ENCODE peak calls at places on chromosomes 4 and X, in five cellular contexts. P is tibial nerve, T is GM13977, A is hepatocyte, C is kidney epithelial cell. W is an unnamed sample.

GRCh38 chr4:181566490-181566889 is 676.7 kb upstream of the TENM3 start:
- DNase-seq in C (no peak), T (no peak), A (peak; percentile 15), P (no peak), W (no peak)

GRCh38 chr4:140697709-140698560 is 58.2 kb downstream of the TBC1D9 start:
- DNase-seq in A (no peak), T (no peak), P (no peak), C (no peak), W (no peak)

GRCh38 chrX:124194209-124194608 is 138.3 kb upstream of the TEX13D start:
- DNase-seq in T (no peak), P (no peak), C (no peak), A (no peak), W (no peak)

GRCh38 chrX:65926095-65927019 is 113.5 kb downstream of the VSIG4 start:
- DNase-seq in A (no peak), P (no peak), C (no peak), T (no peak), W (no peak)

GRCh38 chr4:155692361-155692760 is 25.7 kb downstream of the GUCY1A1 start:
- DNase-seq in P (no peak), T (no peak), A (no peak), C (no peak), W (no peak)

GRCh38 chr4:174036111-174036510 is 247.4 kb downstream of the FBXO8 start:
- DNase-seq in A (no peak), P (no peak), T (no peak), C (no peak), W (no peak)

GRCh38 chr4:2472187-2472586 is 3.3 kb downstream of the RNF4 start:
- DNase-seq in A (no peak), T (no peak), P (no peak), C (no peak), W (no peak)

GRCh38 chrX:10939384-10939783 is 171.7 kb upstream of the HCCS start:
- DNase-seq in A (peak; percentile 31), C (peak; percentile 10), T (no peak), P (no peak), W (no peak)

GRCh38 chr4:99061048-99061447 is 27.5 kb downstream of the ADH5 start:
- DNase-seq in P (no peak), A (no peak), C (no peak), T (no peak), W (no peak)

GRCh38 chr4:5865896-5866599 is 26.8 kb downstream of the CRMP1 start:
- DNase-seq in A (no peak), P (no peak), T (no peak), C (no peak), W (no peak)

GRCh38 chr4:5866841-5867782 is 25.8 kb downstream of the CRMP1 start:
- DNase-seq in T (no peak), C (no peak), P (no peak), A (no peak), W (no peak)

GRCh38 chr4:5870220-5870619 is 22.7 kb downstream of the CRMP1 start:
- DNase-seq in T (no peak), A (no peak), P (no peak), C (no peak), W (no peak)

GRCh38 chr4:5874811-5875465 is 17.9 kb downstream of the CRMP1 start:
- DNase-seq in C (no peak), P (no peak), T (no peak), A (no peak), W (no peak)

DNA sequence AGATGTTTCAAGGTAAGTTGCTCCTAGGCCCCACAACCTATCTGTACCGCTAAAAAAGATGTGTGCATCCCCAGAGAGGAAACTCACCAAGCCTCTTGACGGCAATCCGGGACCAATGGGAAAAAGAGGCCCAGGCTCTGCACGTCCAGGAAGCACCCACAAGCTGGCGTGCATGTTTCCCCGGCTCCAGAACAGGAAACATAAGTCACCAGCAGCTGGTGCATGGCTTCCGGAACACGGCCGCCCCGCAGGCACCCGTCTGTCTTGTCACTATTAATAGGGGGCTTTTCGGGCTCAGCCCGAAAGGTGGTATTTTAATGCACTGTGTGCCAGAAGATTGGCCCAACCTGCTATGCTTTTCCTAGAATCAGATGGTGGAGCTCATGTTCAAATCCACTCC is 22.2 kb downstream of the CRMP1 start:
- DNase-seq in P (no peak), A (no peak), T (no peak), C (no peak), W (no peak)
- TF ChIP-seq CTCF in P (no peak), A (no peak), T (no peak), C (no peak), W (no peak)

DNA sequence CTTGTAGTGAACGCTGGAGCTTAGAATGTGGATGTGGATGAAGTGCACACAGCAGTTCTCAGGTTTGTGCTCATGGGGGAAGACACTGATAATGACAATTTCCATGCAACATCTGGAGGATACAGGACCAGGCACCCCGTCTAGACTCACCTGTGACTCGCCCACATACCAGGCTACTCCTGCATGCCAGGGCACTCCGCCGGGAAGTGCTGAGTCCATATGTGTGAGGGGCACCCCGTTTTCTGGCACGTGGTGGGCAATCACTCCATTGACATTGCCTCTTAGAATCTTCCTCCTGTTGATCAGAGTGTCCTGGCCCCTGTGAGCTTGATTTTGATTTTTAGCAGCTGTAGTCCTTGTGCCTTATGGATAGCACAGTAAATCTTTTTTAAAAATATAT is 90.9 kb upstream of the LRPAP1 start:
- DNase-seq in P (no peak), A (no peak), T (no peak), C (no peak), W (no peak)
- TF ChIP-seq CTCF in P (no peak), A (no peak), T (no peak), C (no peak), W (no peak)

DNA sequence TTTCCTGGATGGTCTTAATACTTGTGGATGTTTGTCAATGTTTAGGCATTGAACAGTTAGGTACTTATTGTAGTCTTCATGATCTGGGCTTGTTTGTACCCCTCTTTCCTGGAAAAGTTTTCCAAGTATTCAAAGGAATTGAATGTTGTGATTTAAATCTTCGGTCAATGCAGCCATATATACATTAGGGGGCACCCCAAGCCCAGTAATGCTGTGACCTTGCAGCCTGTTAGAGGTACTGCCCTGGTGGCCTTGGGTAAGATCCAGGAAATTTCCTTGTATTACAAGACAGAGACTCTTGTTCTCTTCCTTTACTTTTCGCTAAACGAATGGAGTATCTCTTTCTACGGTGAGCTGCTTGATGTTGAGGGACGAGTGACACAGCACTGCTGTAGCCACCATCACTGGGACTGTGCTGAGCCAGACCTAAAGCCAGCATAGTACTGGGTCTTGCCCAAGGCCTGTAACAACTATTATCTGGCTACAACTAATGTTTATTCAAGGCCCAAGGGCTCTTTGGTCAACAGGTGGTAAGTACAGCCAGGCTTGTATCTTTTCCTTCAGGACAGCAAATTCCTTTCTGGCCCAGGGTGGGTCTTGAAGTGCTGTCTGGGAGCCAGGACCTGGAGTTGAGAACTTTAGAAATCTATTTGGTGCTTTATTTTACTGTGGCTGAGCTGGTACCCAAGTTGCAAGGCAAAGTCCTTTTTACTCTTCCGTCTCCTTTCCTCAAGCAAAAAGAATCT is 118.3 kb upstream of the ATOH1 start:
- DNase-seq in C (no peak), A (peak; percentile 47), T (no peak), P (no peak), W (no peak)
- TF ChIP-seq CTCF in C (peak; percentile 6), A (peak; percentile 43), T (peak; percentile 64), P (no peak), W (no peak)

DNA sequence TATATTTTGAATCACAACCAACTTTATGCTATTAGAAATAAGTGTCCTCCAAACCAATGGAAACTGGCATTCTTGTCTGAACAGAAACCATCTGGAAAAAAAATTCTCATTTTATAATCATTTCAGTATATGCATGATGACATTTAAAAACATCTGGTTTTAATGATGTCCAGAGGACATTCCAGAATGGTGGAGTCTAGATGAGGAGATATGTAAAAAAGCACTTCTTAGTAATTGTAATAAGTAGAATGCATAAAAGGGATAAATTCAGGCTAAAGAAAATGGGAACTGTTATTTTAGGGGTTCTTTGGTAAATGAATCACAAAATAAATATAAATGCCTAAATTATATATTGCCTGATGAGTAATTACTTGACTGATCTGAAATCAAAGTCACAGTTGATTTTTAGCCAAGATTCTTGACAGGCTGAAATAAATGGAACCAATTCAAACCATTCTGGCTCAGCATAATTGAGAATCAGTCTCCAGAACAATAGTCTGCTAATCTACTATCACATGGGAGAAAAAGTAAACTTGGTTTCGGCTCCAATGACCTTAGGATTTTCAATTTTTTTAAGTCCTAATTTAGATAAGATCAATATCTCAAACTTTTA is 636.6 kb downstream of the FAT4 start:
- DNase-seq in T (no peak), P (no peak), C (no peak), A (no peak), W (no peak)
- TF ChIP-seq CTCF in T (no peak), P (no peak), C (no peak), A (no peak), W (no peak)

GRCh38 chr4:56843421-56843899 is 22.0 kb upstream of the SPINK2 start:
- DNase-seq in P (no peak), A (peak; percentile 28), T (no peak), C (no peak), W (no peak)
- TF ChIP-seq CTCF in P (no peak), A (peak; percentile 5), T (no peak), C (no peak), W (no peak)

W was measured in natural killer cell.